ENCODE peak calls at places on chromosomes 4 and X, in ten cellular contexts. B is stimulated activated CD4-positive, alpha-beta T cell treated with anti-CD3 and anti-CD28 coated beads, TNF-alpha, amount 100 ng/mL, for 24 hours; L is NAMALWA; F is HEK293T; H is WTC11; C is epithelial cell of esophagus; J is endothelial cell; I is naive thymus-derived CD8-positive, alpha-beta T cell; G is H7; P is fibroblast of lung. U is an unnamed sample.

GRCh38 chr4:76758290-76758882 is 139.6 kb downstream of the SOWAHB start:
- DNase-seq in J (no peak), P (peak), L (peak), G (peak), H (no peak), C (peak), I (no peak), F (peak), B (no peak), U (peak)

GRCh38 chr4:41540687-41541086 is 2.7 kb downstream of the LIMCH1 start:
- DNase-seq in J (no peak), I (no peak), B (no peak), F (no peak), L (no peak), P (no peak), G (no peak), H (no peak), C (no peak), U (no peak)

GRCh38 chr4:117545042-117545441 is 459.7 kb upstream of the TRAM1L1 start:
- DNase-seq in H (no peak), J (no peak), G (no peak), P (peak), F (no peak), C (no peak), L (no peak), I (no peak), B (no peak), U (no peak)

GRCh38 chr4:123741906-123742305 is 345.3 kb downstream of the SPRY1 start:
- DNase-seq in F (no peak), J (no peak), L (no peak), G (no peak), B (no peak), H (no peak), I (no peak), C (no peak), P (peak), U (no peak)

GRCh38 chrX:133923113-133923512 is 62.3 kb downstream of the GPC3 start:
- DNase-seq in P (no peak), I (peak), J (no peak), L (no peak), H (no peak), G (no peak), F (no peak), C (no peak), B (no peak), U (peak)

GRCh38 chr4:168502886-168503285 is 6.0 kb downstream of the PALLD start:
- DNase-seq in G (no peak), C (no peak), J (no peak), L (no peak), I (no peak), B (no peak), F (no peak), H (no peak), P (no peak), U (no peak)

GRCh38 chr4:142314183-142314582 is 531.9 kb downstream of the INPP4B start:
- DNase-seq in I (no peak), L (no peak), C (no peak), P (no peak), J (no peak), F (no peak), G (no peak), H (no peak), B (no peak), U (no peak)

GRCh38 chr4:88812420-88812819 is 114.8 kb upstream of the NAP1L5 start:
- DNase-seq in C (no peak), G (no peak), B (no peak), L (no peak), P (no peak), H (no peak), J (no peak), I (no peak), F (no peak), U (peak)